ENCODE peak calls at places on chromosome 9, in nine cellular contexts. C, N, R, X, U, E, J, Y and K are unnamed samples. For H3K4me1, the result is how much of the 10 kb centered on the place peaks cover.

GRCh38 chr9:34079181-34079580 is 30.5 kb upstream of the UBAP2 start:
- DNase-seq in C (no peak), N (peak), R (peak), X (no peak), U (no peak), E (peak), J (no peak), Y (no peak), K (no peak)

GRCh38 chr9:134753191-134753590 is 111.6 kb downstream of the COL5A1 start:
- DNase-seq in C (no peak), N (no peak), R (no peak), X (no peak), U (no peak), E (no peak), J (no peak), Y (no peak), K (no peak)

GRCh38 chr9:80699551-80699998 is 989.8 kb downstream of the TLE1 start:
- DNase-seq in C (no peak), N (no peak), R (no peak), X (no peak), U (no peak), E (peak), J (no peak), Y (no peak), K (no peak)

GRCh38 chr9:22039258-22039657 is 30.2 kb upstream of the CDKN2B start:
- DNase-seq in C (no peak), N (no peak), R (no peak), X (no peak), U (no peak), E (peak), J (no peak), Y (no peak), K (no peak)

GRCh38 chr9:76463211-76463610 is 4.2 kb downstream of the GCNT1 start:
- DNase-seq in C (no peak), N (no peak), R (no peak), X (no peak), U (no peak), E (no peak), J (no peak), Y (no peak), K (no peak)

GRCh38 chr9:79742145-79742820 is 170.5 kb downstream of the TLE4 start:
- DNase-seq in C (no peak), N (no peak), R (no peak), X (no peak), U (no peak), E (peak), J (no peak), Y (no peak), K (no peak)

GRCh38 chr9:89497978-89498844 is at the start of gene SEMA4D:
- DNase-seq in C (peak), N (peak), R (peak), X (peak), U (peak), E (peak), J (peak), Y (no peak), K (peak)

GRCh38 chr9:95947118-95947517 is 71.6 kb downstream of the ERCC6L2 start:
- DNase-seq in C (no peak), N (no peak), R (no peak), X (no peak), U (no peak), E (no peak), J (no peak), Y (no peak), K (no peak)

GRCh38 chr9:128122809-128123175 is 4.7 kb downstream of the PTGES2 start:
- DNase-seq in C (no peak), N (no peak), R (peak), X (peak), U (peak), E (no peak), J (no peak), Y (no peak), K (no peak)

GRCh38 chr9:124259273-124260078 is 1.7 kb downstream of the NEK6 start:
- DNase-seq in C (no peak), N (peak), R (peak), X (peak), U (peak), E (peak), J (peak), Y (no peak), K (no peak)

GRCh38 chr9:79694676-79695400 is 123.1 kb downstream of the TLE4 start:
- DNase-seq in C (peak), N (no peak), R (no peak), X (no peak), U (no peak), E (peak), J (no peak), Y (no peak), K (no peak)

GRCh38 chr9:77177894-77178794 is 810 bp downstream of the VPS13A start:
- DNase-seq in C (peak), N (peak), R (peak), X (peak), U (peak), E (peak), J (peak), Y (no peak), K (peak)

GRCh38 chr9:74824654-74825053 is 63.1 kb downstream of the TRPM6 start:
- DNase-seq in C (no peak), N (no peak), R (no peak), X (no peak), U (no peak), E (peak), J (no peak), Y (no peak), K (no peak)

GRCh38 chr9:136353088-136353487 is 10.5 kb downstream of the DNLZ start:
- DNase-seq in C (no peak), N (no peak), R (no peak), X (no peak), U (no peak), E (no peak), J (no peak), Y (no peak), K (no peak)
- H3K4me3 ChIP-seq in C (no peak), N (no peak), R (no peak), X (no peak), U (no peak), E (no peak), J (no peak), Y (no peak), K (no peak)

DNA sequence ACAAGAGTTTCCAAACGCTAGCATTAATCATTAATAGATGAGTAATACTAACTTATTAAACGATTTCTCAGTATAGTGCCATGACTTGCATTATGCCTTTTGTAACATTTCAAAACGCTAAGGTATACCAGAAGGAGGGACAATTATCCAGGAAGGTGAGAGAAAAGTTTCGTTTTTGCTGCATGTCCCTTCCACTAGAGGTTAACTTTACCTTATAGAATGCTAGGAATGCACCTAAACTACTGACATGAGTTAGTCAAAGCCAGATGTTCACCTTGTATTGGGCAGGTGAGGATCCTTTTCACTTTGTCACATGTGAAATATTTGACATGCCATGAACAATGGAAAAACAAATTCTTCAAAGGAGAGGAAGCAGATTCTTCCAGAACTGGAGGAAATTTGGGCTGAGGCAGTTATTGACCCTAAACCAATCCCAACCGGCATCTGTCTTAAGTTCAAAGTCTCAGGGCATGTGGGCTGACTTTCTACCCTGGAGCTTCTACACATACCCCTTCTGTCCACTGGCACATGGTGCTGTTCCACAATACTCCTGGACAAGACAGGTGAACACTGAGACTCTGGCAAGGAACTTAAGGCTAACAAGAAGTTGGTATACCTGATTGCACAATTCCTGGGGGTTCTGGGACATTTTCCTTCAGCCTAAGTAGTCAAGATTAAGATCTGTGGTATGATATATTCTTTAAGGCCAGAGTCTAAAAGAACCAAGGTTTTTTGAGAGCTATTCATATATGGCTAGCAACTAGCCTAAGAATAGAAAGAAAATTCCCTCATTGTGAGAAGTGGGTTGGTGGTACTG is 2.5 kb downstream of the VLDLR start:
- DNase-seq in C (no peak), N (no peak), R (peak), X (no peak), U (no peak), E (no peak), J (no peak), Y (no peak), K (no peak)
- H3K4me1 ChIP-seq in C (under half), N (under half), R (under half), X (under half), U (under half), E (under half), J (half or more), Y (half or more), K (under half)

DNA sequence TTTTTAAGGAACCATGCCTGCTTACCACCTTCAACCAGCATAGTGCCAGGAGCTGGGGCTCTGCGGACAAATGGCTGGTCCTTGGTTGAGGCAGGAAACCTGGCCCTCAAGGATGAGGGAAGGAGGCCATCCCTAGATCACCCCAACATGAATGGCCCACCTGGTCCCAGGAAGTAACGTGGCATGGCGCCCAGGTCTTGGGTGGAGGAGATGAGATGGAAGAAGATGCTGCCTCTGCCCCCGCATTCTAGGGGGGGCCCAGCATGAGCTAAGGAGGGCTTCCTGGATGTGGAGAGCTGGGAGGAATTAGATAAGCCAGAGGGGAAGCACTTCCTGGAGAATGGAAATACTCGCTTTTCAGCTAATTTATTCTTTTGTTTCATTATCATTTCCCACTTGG is 95.0 kb downstream of the DAB2IP start:
- DNase-seq in C (no peak), N (no peak), R (no peak), X (no peak), U (no peak), E (no peak), J (no peak), Y (no peak), K (no peak)
- H3K4me3 ChIP-seq in C (no peak), N (no peak), R (no peak), X (no peak), U (no peak), E (no peak), J (no peak), Y (no peak), K (no peak)

GRCh38 chr9:673264-673965 is 168.1 kb upstream of the DMRT1 start:
- DNase-seq in C (no peak), N (no peak), R (peak), X (no peak), U (no peak), E (no peak), J (no peak), Y (no peak), K (no peak)

GRCh38 chr9:672833-673232 is 168.7 kb upstream of the DMRT1 start:
- DNase-seq in C (no peak), N (no peak), R (no peak), X (no peak), U (no peak), E (no peak), J (no peak), Y (no peak), K (no peak)

GRCh38 chr9:671997-672396 is 169.5 kb upstream of the DMRT1 start:
- DNase-seq in C (no peak), N (no peak), R (no peak), X (no peak), U (no peak), E (no peak), J (no peak), Y (no peak), K (no peak)

GRCh38 chr9:675697-676370 is 165.7 kb upstream of the DMRT1 start:
- DNase-seq in C (no peak), N (no peak), R (no peak), X (no peak), U (no peak), E (no peak), J (no peak), Y (no peak), K (no peak)

GRCh38 chr9:673966-674526 is 167.5 kb upstream of the DMRT1 start:
- DNase-seq in C (peak), N (no peak), R (no peak), X (no peak), U (no peak), E (no peak), J (no peak), Y (no peak), K (no peak)
- H3K4me1 ChIP-seq in C (under half), N (under half), R (half or more), X (under half), U (under half), E (under half), J (under half), Y (half or more), K (under half)

DNA sequence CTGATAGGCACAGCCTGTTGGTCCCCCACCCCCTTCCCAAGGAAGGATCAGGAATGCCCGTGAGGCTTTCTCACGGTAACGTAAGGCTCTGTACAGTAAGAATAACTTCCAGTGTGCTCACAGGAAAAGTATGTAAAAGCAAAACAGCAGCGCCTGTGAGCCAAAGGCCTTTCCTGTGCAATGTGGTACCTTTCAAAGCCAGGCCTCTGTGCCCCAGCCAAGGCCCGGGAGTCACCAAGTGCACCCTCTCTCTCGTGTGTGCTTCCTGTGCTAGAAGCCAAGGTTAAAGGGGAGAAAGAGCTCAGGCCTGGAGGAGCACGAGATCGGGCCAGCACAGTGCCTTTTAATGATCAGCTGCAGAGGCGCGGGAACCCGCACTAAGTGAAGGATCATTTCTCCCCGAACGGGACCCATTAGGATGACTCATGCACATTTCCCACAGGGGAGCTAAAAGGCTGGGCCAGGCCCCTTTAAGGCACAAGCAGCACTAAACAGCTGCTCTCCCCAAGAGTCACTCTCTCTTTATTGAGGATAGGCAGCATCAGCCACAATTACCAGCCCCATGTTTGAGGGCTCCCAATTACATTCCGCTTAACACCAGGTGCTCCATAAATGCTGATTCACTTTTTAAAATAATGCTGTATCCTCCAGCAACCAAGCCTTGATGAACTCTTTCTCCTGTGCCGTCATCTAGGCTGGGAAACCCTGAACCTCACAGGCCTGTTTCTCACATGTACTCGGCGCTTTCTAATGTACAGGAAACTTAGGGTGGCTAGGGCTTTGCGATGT is 42.8 kb downstream of the SHB start:
- DNase-seq in C (peak), N (peak), R (no peak), X (no peak), U (peak), E (peak), J (no peak), Y (no peak), K (no peak)
- H3K4me3 ChIP-seq in C (no peak), N (no peak), R (no peak), X (no peak), U (no peak), E (no peak), J (no peak), Y (no peak), K (no peak)

GRCh38 chr9:94913550-94913949 is 187.1 kb downstream of the AOPEP start:
- DNase-seq in C (no peak), N (no peak), R (no peak), X (no peak), U (no peak), E (no peak), J (no peak), Y (no peak), K (no peak)

GRCh38 chr9:94911986-94912635 is 185.6 kb downstream of the AOPEP start:
- DNase-seq in C (no peak), N (no peak), R (no peak), X (no peak), U (no peak), E (no peak), J (no peak), Y (no peak), K (no peak)

GRCh38 chr9:94909965-94910730 is 183.6 kb downstream of the AOPEP start:
- DNase-seq in C (no peak), N (no peak), R (no peak), X (no peak), U (no peak), E (no peak), J (no peak), Y (no peak), K (no peak)

GRCh38 chr9:94911211-94911610 is 184.7 kb downstream of the AOPEP start:
- DNase-seq in C (no peak), N (no peak), R (no peak), X (no peak), U (no peak), E (no peak), J (no peak), Y (no peak), K (no peak)

DNA sequence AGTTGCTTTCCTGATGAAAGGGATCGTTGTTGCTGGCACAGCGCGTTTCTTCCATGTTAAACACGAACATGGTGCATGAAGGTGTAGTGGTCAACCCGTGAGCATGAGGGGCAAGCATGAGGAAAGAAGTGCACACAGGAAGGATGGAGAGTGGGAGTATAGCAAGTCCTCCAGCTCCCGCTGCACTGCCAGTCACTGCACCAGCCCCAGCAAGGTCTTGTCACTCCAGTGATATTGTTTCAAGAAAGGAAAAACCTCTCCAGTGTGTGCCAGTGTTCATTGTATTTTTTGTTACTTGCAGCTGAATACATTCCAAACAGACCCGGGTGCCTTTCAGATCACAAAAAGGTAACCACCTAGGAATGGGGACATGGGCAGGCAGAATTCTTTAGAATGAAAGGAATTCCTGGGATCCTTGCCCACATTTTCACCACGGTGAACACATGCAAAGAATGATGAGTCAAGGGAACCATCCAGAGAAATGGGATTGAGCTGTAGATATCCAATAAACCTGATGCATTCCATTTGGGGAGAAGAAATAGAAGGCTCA is 186.3 kb downstream of the AOPEP start:
- DNase-seq in C (no peak), N (peak), R (no peak), X (no peak), U (no peak), E (no peak), J (no peak), Y (no peak), K (no peak)
- H3K4me1 ChIP-seq in C (under half), N (half or more), R (half or more), X (under half), U (under half), E (under half), J (under half), Y (half or more), K (under half)